ENCODE peak calls at places on chromosomes 11 and 22, in nine cellular contexts. S, H, U, I, D, E, G, B and Q are unnamed samples.

GRCh38 chr22:39097098-39098020 is at the start of gene APOBEC3H:
- DNase-seq in S (peak; percentile 62), H (no peak), U (peak; percentile 35), I (no peak), D (no peak), E (no peak), G (peak; percentile 9), B (no peak), Q (peak; percentile 78)

GRCh38 chr11:20031155-20032001 is 128.9 kb downstream of the DBX1 start:
- DNase-seq in S (no peak), H (no peak), U (no peak), I (no peak), D (no peak), E (no peak), G (peak; percentile 83), B (peak; percentile 95), Q (no peak)

GRCh38 chr11:95923730-95924413 is at the start of gene MTMR2:
- DNase-seq in S (peak; percentile 87), H (peak; percentile 93), U (peak; percentile 67), I (peak; percentile 85), D (peak; percentile 76), E (peak; percentile 49), G (peak; percentile 82), B (peak; percentile 70), Q (peak; percentile 91)

GRCh38 chr11:57288771-57289579 is 35.8 kb downstream of the TNKS1BP1 start:
- DNase-seq in S (no peak), H (no peak), U (no peak), I (no peak), D (no peak), E (no peak), G (peak; percentile 64), B (peak; percentile 96), Q (no peak)

GRCh38 chr11:94882931-94883330 is 90.4 kb downstream of the CWC15 start:
- DNase-seq in S (no peak), H (no peak), U (no peak), I (no peak), D (no peak), E (no peak), G (no peak), B (no peak), Q (no peak)

GRCh38 chr11:44006882-44007495 is 40.8 kb upstream of the ACCSL start:
- DNase-seq in S (peak; percentile 41), H (no peak), U (peak; percentile 58), I (peak; percentile 71), D (no peak), E (no peak), G (no peak), B (no peak), Q (no peak)

GRCh38 chr22:39256186-39256552 is 11.4 kb upstream of the PDGFB start:
- DNase-seq in S (no peak), H (no peak), U (no peak), I (no peak), D (no peak), E (no peak), G (no peak), B (no peak), Q (no peak)

GRCh38 chr11:134261626-134262488 is 8.5 kb downstream of the ACAD8 start:
- DNase-seq in S (no peak), H (no peak), U (no peak), I (no peak), D (no peak), E (peak; percentile 51), G (peak; percentile 26), B (no peak), Q (no peak)

GRCh38 chr11:119433369-119433749 is 10.4 kb upstream of the THY1 start:
- DNase-seq in S (no peak), H (no peak), U (no peak), I (no peak), D (no peak), E (no peak), G (peak; percentile 36), B (peak; percentile 77), Q (no peak)

GRCh38 chr11:95517453-95517852 is 272.1 kb downstream of the FAM76B start:
- DNase-seq in S (no peak), H (no peak), U (no peak), I (no peak), D (no peak), E (no peak), G (no peak), B (no peak), Q (no peak)

GRCh38 chr22:23566716-23567475 is 13.2 kb downstream of the IGLL1 start:
- DNase-seq in S (no peak), H (peak; percentile 56), U (no peak), I (peak; percentile 43), D (no peak), E (no peak), G (no peak), B (no peak), Q (no peak)
- H3K4me3 ChIP-seq in S (no peak overlapping the region), H (peak overlapping the region; percentile 30), U (peak overlapping the region; percentile 33), I (no peak overlapping the region), D (peak overlapping the region; percentile 39), E (no peak overlapping the region), G (no peak overlapping the region), B (no peak overlapping the region), Q (no peak overlapping the region)

GRCh38 chr22:43994416-43994815 is 29.7 kb upstream of the PARVB start:
- DNase-seq in S (peak; percentile 56), H (peak; percentile 70), U (no peak), I (no peak), D (no peak), E (no peak), G (no peak), B (no peak), Q (peak; percentile 49)

GRCh38 chr22:43996981-43997265 is 27.2 kb upstream of the PARVB start:
- DNase-seq in S (peak; percentile 46), H (no peak), U (no peak), I (no peak), D (no peak), E (no peak), G (no peak), B (no peak), Q (peak; percentile 46)

GRCh38 chr22:43996170-43996980 is 27.7 kb upstream of the PARVB start:
- DNase-seq in S (peak; percentile 73), H (peak; percentile 94), U (peak; percentile 28), I (peak; percentile 81), D (no peak), E (no peak), G (no peak), B (no peak), Q (peak; percentile 83)

GRCh38 chr22:43995057-43995685 is 28.9 kb upstream of the PARVB start:
- DNase-seq in S (peak; percentile 58), H (peak; percentile 64), U (no peak), I (no peak), D (no peak), E (no peak), G (no peak), B (no peak), Q (peak; percentile 51)

DNA sequence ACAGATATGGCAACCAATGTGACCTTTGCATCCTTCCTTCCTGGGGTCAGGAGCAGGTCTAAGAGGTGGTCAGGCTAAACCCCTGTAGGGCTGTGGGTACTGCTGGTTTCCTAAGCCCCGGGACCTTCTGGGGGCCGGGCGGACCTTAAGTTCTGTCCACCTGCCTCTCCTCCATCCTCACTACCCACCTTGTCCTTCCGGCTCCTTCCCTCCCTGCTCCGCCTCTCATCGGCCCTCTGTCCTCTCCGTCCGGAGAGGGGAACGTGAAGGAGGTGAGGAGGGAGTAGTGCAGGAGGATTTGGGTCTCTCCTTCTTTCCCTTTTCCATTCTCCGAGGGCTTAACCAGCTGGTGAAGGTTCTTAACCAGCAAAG is 28.3 kb upstream of the PARVB start:
- DNase-seq in S (no peak), H (no peak), U (no peak), I (no peak), D (no peak), E (no peak), G (no peak), B (no peak), Q (no peak)
- H3K4me3 ChIP-seq in S (no peak overlapping the region), H (peak overlapping the region; percentile 43), U (no peak overlapping the region), I (no peak overlapping the region), D (no peak overlapping the region), E (no peak overlapping the region), G (no peak overlapping the region), B (no peak overlapping the region), Q (peak overlapping the region; percentile 32)

GRCh38 chr11:72721689-72722049 is 30.5 kb downstream of the ARAP1 start:
- DNase-seq in S (no peak), H (peak; percentile 88), U (no peak), I (no peak), D (no peak), E (no peak), G (peak; percentile 62), B (no peak), Q (peak; percentile 79)
- H3K4me3 ChIP-seq in S (peak overlapping the region; percentile 56), H (peak overlapping the region; percentile 58), U (peak overlapping the region; percentile 67), I (peak overlapping the region; percentile 55), D (peak overlapping the region; percentile 39), E (peak overlapping the region; percentile 45), G (peak overlapping the region; percentile 71), B (peak overlapping the region; percentile 41), Q (peak overlapping the region; percentile 78)

GRCh38 chr11:126720539-126721235 is 279.9 kb downstream of the KIRREL3 start:
- DNase-seq in S (no peak), H (no peak), U (no peak), I (no peak), D (no peak), E (no peak), G (no peak), B (no peak), Q (no peak)
- H3K4me3 ChIP-seq in S (no peak overlapping the region), H (no peak overlapping the region), U (no peak overlapping the region), I (no peak overlapping the region), D (no peak overlapping the region), E (no peak overlapping the region), G (no peak overlapping the region), B (no peak overlapping the region), Q (no peak overlapping the region)

GRCh38 chr11:10728779-10729472 is 22.1 kb upstream of the CTR9 start:
- DNase-seq in S (no peak), H (no peak), U (no peak), I (no peak), D (peak; percentile 51), E (no peak), G (peak; percentile 32), B (peak; percentile 35), Q (no peak)
- H3K4me3 ChIP-seq in S (no peak overlapping the region), H (no peak overlapping the region), U (no peak overlapping the region), I (no peak overlapping the region), D (peak overlapping the region; percentile 62), E (no peak overlapping the region), G (no peak overlapping the region), B (no peak overlapping the region), Q (no peak overlapping the region)